ENCODE peak calls at places on chromosome 5, in seven cellular contexts. P is left lung, N is kidney, V is breast epithelium, F is ovary, Y is OCI-LY7, L is RWPE1. T is an unnamed sample.

GRCh38 chr5:23840083-23840482 is 332.7 kb downstream of the PRDM9 start:
- DNase-seq in P (no peak), N (no peak), V (no peak), F (no peak), Y (no peak), L (no peak), T (no peak)

GRCh38 chr5:43007911-43008368 is 32.2 kb downstream of the ANXA2R start:
- DNase-seq in P (peak), N (peak), V (no peak), F (peak), Y (peak), L (peak), T (no peak)

GRCh38 chr5:112210430-112211005 is 208.6 kb downstream of the EPB41L4A start:
- DNase-seq in P (no peak), N (no peak), V (no peak), F (no peak), Y (peak), L (peak), T (no peak)

GRCh38 chr5:123914333-123914732 is 402.4 kb downstream of the CSNK1G3 start:
- DNase-seq in P (no peak), N (no peak), V (no peak), F (no peak), Y (no peak), L (no peak), T (no peak)

GRCh38 chr5:124536333-124536732 is 210.1 kb downstream of the ZNF608 start:
- DNase-seq in P (no peak), N (no peak), V (no peak), F (no peak), Y (no peak), L (no peak), T (no peak)

GRCh38 chr5:43967165-43967564 is 364.2 kb downstream of the NNT start:
- DNase-seq in P (no peak), N (no peak), V (no peak), F (no peak), Y (no peak), L (no peak), T (no peak)

GRCh38 chr5:24832021-24832420 is 187.2 kb upstream of the CDH10 start:
- DNase-seq in P (no peak), N (no peak), V (no peak), F (no peak), Y (no peak), L (peak), T (no peak)

GRCh38 chr5:71706906-71707305 is 12.2 kb upstream of the CARTPT start:
- DNase-seq in P (no peak), N (no peak), V (no peak), F (no peak), Y (no peak), L (no peak), T (no peak)

GRCh38 chr5:32500206-32500605 is 55.7 kb upstream of the ZFR start:
- DNase-seq in P (no peak), N (no peak), V (no peak), F (no peak), Y (no peak), L (no peak), T (no peak)

GRCh38 chr5:116703923-116704322 is 129.3 kb upstream of the SEMA6A start:
- DNase-seq in P (no peak), N (no peak), V (no peak), F (no peak), Y (no peak), L (no peak), T (no peak)

GRCh38 chr5:160298189-160298588 is 14.2 kb downstream of the CCNJL start:
- DNase-seq in P (no peak), N (no peak), V (no peak), F (no peak), Y (no peak), L (no peak), T (no peak)

GRCh38 chr5:102795546-102795945 is 40.4 kb downstream of the PAM start:
- DNase-seq in P (no peak), N (no peak), V (no peak), F (no peak), Y (no peak), L (no peak), T (no peak)

GRCh38 chr5:109410389-109411174 is 808 bp upstream of the PJA2 start:
- DNase-seq in P (peak), N (peak), V (peak), F (peak), Y (peak), L (peak), T (peak)

GRCh38 chr5:109053995-109054417 is 306.3 kb downstream of the FER start:
- DNase-seq in P (no peak), N (no peak), V (no peak), F (no peak), Y (no peak), L (no peak), T (no peak)

GRCh38 chr5:103101079-103101732 is 18.7 kb downstream of the GIN1 start:
- DNase-seq in P (no peak), N (no peak), V (no peak), F (no peak), Y (no peak), L (no peak), T (peak)

GRCh38 chr5:177455036-177455660 is 8.5 kb downstream of the PRR7 start:
- DNase-seq in P (peak), N (peak), V (no peak), F (peak), Y (peak), L (peak), T (no peak)

GRCh38 chr5:55344392-55344992 is 36.7 kb downstream of the MTREX start:
- DNase-seq in P (no peak), N (no peak), V (no peak), F (peak), Y (peak), L (peak), T (no peak)

GRCh38 chr5:152106571-152106970 is 181.9 kb upstream of the GLRA1 start:
- DNase-seq in P (no peak), N (no peak), V (no peak), F (no peak), Y (no peak), L (no peak), T (no peak)

GRCh38 chr5:97714426-97714825 is 531.4 kb upstream of the RIOK2 start:
- DNase-seq in P (no peak), N (no peak), V (no peak), F (no peak), Y (no peak), L (no peak), T (no peak)
- H3K27ac ChIP-seq in P (no peak), N (no peak), V (no peak), F (no peak), Y (no peak), L (no peak), T (no peak)

GRCh38 chr5:176412517-176413254 is 3.7 kb downstream of the CLTB start:
- DNase-seq in P (no peak), N (no peak), V (no peak), F (no peak), Y (no peak), L (no peak), T (no peak)

GRCh38 chr5:176413255-176413565 is 3.1 kb downstream of the CLTB start:
- DNase-seq in P (no peak), N (no peak), V (no peak), F (no peak), Y (no peak), L (peak), T (peak)

GRCh38 chr5:176415240-176416122 is 858 bp downstream of the CLTB start:
- DNase-seq in P (no peak), N (no peak), V (peak), F (peak), Y (peak), L (peak), T (no peak)

GRCh38 chr5:176414704-176415103 is 1.6 kb downstream of the CLTB start:
- DNase-seq in P (no peak), N (no peak), V (no peak), F (no peak), Y (no peak), L (no peak), T (no peak)

DNA sequence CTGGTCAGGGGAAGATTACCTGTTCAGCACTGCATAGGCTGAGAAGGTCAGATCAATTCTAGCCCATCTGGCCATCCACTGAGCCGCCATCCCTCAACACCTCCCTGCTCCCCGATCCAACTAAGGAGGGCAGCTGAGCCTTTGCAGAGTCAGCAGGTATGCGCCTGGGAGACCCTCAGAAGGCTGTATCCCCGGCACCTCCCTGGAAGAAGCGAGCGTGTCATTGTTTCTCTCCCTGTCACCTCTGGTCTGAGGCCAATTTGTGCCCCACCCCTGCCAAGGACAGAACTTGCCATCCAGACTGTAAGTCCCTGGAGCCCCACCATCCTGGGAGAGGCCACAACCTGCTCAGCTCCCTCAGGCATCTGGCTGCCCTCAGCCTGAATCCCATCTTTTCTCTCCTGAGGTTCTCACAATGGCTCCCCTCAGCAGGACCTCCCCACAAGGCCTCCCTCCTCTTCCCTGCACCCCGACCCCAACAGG is 2.6 kb downstream of the CLTB start:
- DNase-seq in P (no peak), N (no peak), V (no peak), F (no peak), Y (no peak), L (no peak), T (no peak)
- H3K27ac ChIP-seq in P (no peak), N (no peak), V (peak), F (no peak), Y (no peak), L (peak), T (peak)

DNA sequence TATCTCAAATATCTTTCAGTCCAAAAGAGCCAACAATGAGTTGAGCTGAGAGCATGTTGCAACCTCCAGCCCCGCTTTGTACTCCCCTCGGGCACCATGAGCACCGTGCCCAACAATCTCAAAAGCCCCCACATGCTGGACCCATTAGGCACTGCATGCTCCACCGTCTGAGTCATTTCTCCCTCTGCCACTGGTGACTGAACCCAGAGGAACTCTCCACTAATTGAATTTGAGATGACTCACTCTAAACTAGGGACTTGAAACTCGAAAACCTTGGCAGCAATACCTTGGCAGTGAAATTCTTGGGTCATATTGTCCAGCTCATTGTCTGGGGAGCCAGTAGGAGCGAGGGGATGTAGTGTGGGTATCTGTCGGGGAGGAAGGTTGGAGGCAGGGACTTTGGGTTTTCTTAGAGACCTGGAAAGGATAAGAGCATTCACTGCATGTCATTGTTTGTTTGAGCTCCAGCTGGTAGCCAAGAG is 49.9 kb upstream of the SLIT3 start:
- DNase-seq in P (no peak), N (peak), V (no peak), F (no peak), Y (no peak), L (peak), T (peak)
- H3K27ac ChIP-seq in P (no peak), N (no peak), V (no peak), F (no peak), Y (no peak), L (peak), T (peak)

GRCh38 chr5:159033351-159033657 is 66.4 kb downstream of the EBF1 start:
- DNase-seq in P (no peak), N (no peak), V (no peak), F (no peak), Y (no peak), L (no peak), T (no peak)
- H3K27ac ChIP-seq in P (no peak), N (no peak), V (no peak), F (no peak), Y (no peak), L (no peak), T (no peak)

T was measured in foreskin keratinocyte.